ENCODE peak calls at places on chromosomes 16 and 17, in nine cellular contexts. K, V, A, S, N, X, H, O and M are unnamed samples.
A peak's percentile ranks its signal among the peaks of the same experiment; 100 is the strongest.

GRCh38 chr16:84907575-84907974 is 87.8 kb downstream of the CRISPLD2 start:
- DNase-seq in A (peak; percentile 84), O (no peak), V (no peak), N (no peak), K (no peak), X (peak; percentile 57), S (no peak), H (no peak), M (no peak)

GRCh38 chr17:82434216-82434565 is 15.8 kb upstream of the OGFOD3 start:
- DNase-seq in S (no peak), A (no peak), H (no peak), X (no peak), O (no peak), N (no peak), V (no peak), K (no peak), M (peak; percentile 48)

GRCh38 chr16:88976359-88977027 is 514 bp downstream of the CBFA2T3 start:
- DNase-seq in K (no peak), O (no peak), H (no peak), X (no peak), A (no peak), N (no peak), S (no peak), V (no peak), M (no peak)

GRCh38 chr17:72126575-72127486 is 6.0 kb downstream of the SOX9 start:
- DNase-seq in S (no peak), O (no peak), H (no peak), A (no peak), N (no peak), K (no peak), V (no peak), X (no peak), M (no peak)

GRCh38 chr16:71259086-71259485 is 28.6 kb upstream of the HYDIN start:
- DNase-seq in H (no peak), X (no peak), K (no peak), O (no peak), V (no peak), A (no peak), N (no peak), S (no peak), M (no peak)

GRCh38 chr17:73455050-73455687 is 143.4 kb upstream of the CDC42EP4 start:
- DNase-seq in S (no peak), H (no peak), O (no peak), X (no peak), N (no peak), V (no peak), K (peak; percentile 24), A (no peak), M (no peak)

GRCh38 chr16:1945559-1946391 is 2.8 kb upstream of the MSRB1 start:
- DNase-seq in X (no peak), A (no peak), O (no peak), H (no peak), N (no peak), S (no peak), V (no peak), K (peak; percentile 18), M (no peak)

GRCh38 chr16:69494993-69495392 is 70.6 kb downstream of the CYB5B start:
- DNase-seq in O (no peak), K (no peak), H (no peak), V (peak; percentile 16), N (no peak), X (no peak), S (no peak), A (no peak), M (no peak)

GRCh38 chr17:82952019-82952418 is 112.2 kb upstream of the ZNF750 start:
- DNase-seq in O (no peak), K (no peak), A (no peak), H (no peak), S (no peak), V (no peak), N (peak; percentile 7), X (no peak), M (no peak)

GRCh38 chr17:77302682-77303081 is 161.9 kb downstream of the SEC14L1 start:
- DNase-seq in O (no peak), S (no peak), A (no peak), H (no peak), X (no peak), K (no peak), V (no peak), N (no peak), M (no peak)

GRCh38 chr17:46963571-46963970 is 15.5 kb downstream of the RPRML start:
- DNase-seq in S (no peak), X (no peak), V (no peak), O (no peak), A (no peak), K (no peak), H (no peak), N (no peak), M (no peak)

GRCh38 chr17:46942441-46943217 is 19.7 kb downstream of the GOSR2 start:
- DNase-seq in X (peak; percentile 53), O (peak; percentile 37), K (peak; percentile 49), V (peak; percentile 77), A (peak; percentile 74), N (peak; percentile 64), H (no peak), S (peak; percentile 69), M (peak; percentile 38)

GRCh38 chr16:86953631-86954465 is 363.3 kb downstream of the C16orf95 start:
- DNase-seq in H (no peak), N (no peak), A (no peak), O (no peak), X (no peak), V (peak; percentile 69), K (no peak), S (no peak), M (no peak)

GRCh38 chr17:2709173-2709661 is 2.3 kb downstream of the CLUH start:
- DNase-seq in A (no peak), S (no peak), N (peak; percentile 35), H (no peak), K (peak; percentile 56), X (peak; percentile 67), O (no peak), V (no peak), M (no peak)

GRCh38 chr17:76337413-76337777 is 16.3 kb downstream of the PRPSAP1 start:
- DNase-seq in H (no peak), N (no peak), X (no peak), A (no peak), O (no peak), V (no peak), K (no peak), S (no peak), M (no peak)

GRCh38 chr16:82755570-82756282 is 129.0 kb downstream of the CDH13 start:
- DNase-seq in O (no peak), S (no peak), X (no peak), A (no peak), N (no peak), K (no peak), H (no peak), V (no peak), M (no peak)

GRCh38 chr16:67897231-67897630 is 4.2 kb downstream of the PSKH1 start:
- DNase-seq in X (no peak), S (no peak), A (peak; percentile 81), N (no peak), O (no peak), K (no peak), V (no peak), H (no peak), M (no peak)

GRCh38 chr16:75648265-75649076 is 898 bp downstream of the TERF2IP start:
- DNase-seq in V (peak; percentile 80), O (peak; percentile 81), H (peak; percentile 96), X (peak; percentile 73), S (peak; percentile 83), A (peak; percentile 86), K (peak; percentile 85), N (peak; percentile 84), M (peak; percentile 88)

GRCh38 chr17:30454635-30455034 is 22.6 kb upstream of the GOSR1 start:
- DNase-seq in O (no peak), S (no peak), X (no peak), N (no peak), H (no peak), V (no peak), A (no peak), K (no peak), M (no peak)

GRCh38 chr17:40315206-40315605 is 6.2 kb downstream of the RARA start:
- DNase-seq in K (no peak), H (no peak), V (no peak), N (peak; percentile 18), A (no peak), X (no peak), O (no peak), S (no peak), M (no peak)

GRCh38 chr17:40315678-40316570 is 6.9 kb downstream of the RARA start:
- DNase-seq in S (no peak), X (peak; percentile 22), H (no peak), N (peak; percentile 25), A (no peak), K (no peak), O (peak; percentile 21), V (no peak), M (no peak)

GRCh38 chr17:40312893-40313659 is 4.1 kb downstream of the RARA start:
- DNase-seq in O (peak; percentile 19), N (no peak), K (no peak), A (no peak), V (no peak), H (no peak), X (peak; percentile 61), S (no peak), M (no peak)

GRCh38 chr17:40313660-40314556 is 4.9 kb downstream of the RARA start:
- DNase-seq in N (peak; percentile 14), O (no peak), K (no peak), X (peak; percentile 68), H (no peak), S (no peak), A (no peak), V (no peak), M (no peak)

GRCh38 chr17:40314557-40314953 is 5.6 kb downstream of the RARA start:
- DNase-seq in S (peak; percentile 85), O (peak; percentile 93), N (peak; percentile 68), V (no peak), K (peak; percentile 95), H (no peak), X (peak; percentile 99), A (peak; percentile 94), M (peak; percentile 72)
- TF ChIP-seq CTCF in S (peak; percentile 23), O (no peak), N (no peak), V (no peak), K (peak; percentile 8), H (no peak), X (no peak), A (no peak), M (no peak)

GRCh38 chr17:38333635-38334295 is 10.0 kb downstream of the GPR179 start:
- DNase-seq in K (peak; percentile 31), A (no peak), V (peak; percentile 61), S (no peak), O (no peak), H (no peak), X (no peak), N (no peak), M (no peak)
- TF ChIP-seq CTCF in K (peak; percentile 31), A (no peak), V (peak; percentile 68), S (peak; percentile 40), O (no peak), H (no peak), X (no peak), N (no peak), M (peak; percentile 31)

GRCh38 chr17:44266402-44267164 is 1.4 kb downstream of the SLC4A1 start:
- DNase-seq in H (no peak), V (no peak), O (no peak), A (no peak), X (no peak), S (no peak), N (no peak), K (no peak), M (no peak)
- TF ChIP-seq CTCF in H (no peak), V (no peak), O (no peak), A (no peak), X (no peak), S (no peak), N (no peak), K (no peak), M (no peak)

GRCh38 chr16:30041841-30042240 is 10.8 kb upstream of the TLCD3B start:
- DNase-seq in N (no peak), X (no peak), O (no peak), S (no peak), A (no peak), V (no peak), K (no peak), H (no peak), M (no peak)
- TF ChIP-seq CTCF in N (peak; percentile 44), X (no peak), O (no peak), S (peak; percentile 60), A (peak; percentile 29), V (peak; percentile 66), K (peak; percentile 51), H (peak; percentile 42), M (peak; percentile 28)